ENCODE peak calls at places on chromosome 11, in six cellular contexts. Z is T follicular helper cell, C is spleen, T is ELF-1, N is kidney glomerular epithelial cell, A is OCI-M1. G is an unnamed sample.
A peak's percentile ranks its signal among the peaks of the same experiment; 100 is the strongest.

GRCh38 chr11:575324-575995 is 810 bp upstream of the PHRF1 start:
- DNase-seq in Z (no peak), C (peak; percentile 95), T (peak; percentile 74), N (no peak), A (peak; percentile 80), G (no peak)

GRCh38 chr11:62152245-62153086 is 28.7 kb downstream of the INCENP start:
- DNase-seq in Z (no peak), C (peak; percentile 50), T (no peak), N (no peak), A (no peak), G (no peak)

GRCh38 chr11:31236052-31236652 is 133.4 kb downstream of the DCDC1 start:
- DNase-seq in Z (no peak), C (no peak), T (no peak), N (no peak), A (peak; percentile 69), G (no peak)

GRCh38 chr11:117232911-117233409 is 489 bp downstream of the RNF214 start:
- DNase-seq in Z (no peak), C (peak; percentile 90), T (peak; percentile 31), N (no peak), A (peak; percentile 57), G (no peak)

GRCh38 chr11:69449320-69450063 is 32.0 kb upstream of the LINC01488 start:
- DNase-seq in Z (no peak), C (peak; percentile 88), T (peak; percentile 80), N (no peak), A (peak; percentile 98), G (no peak)

GRCh38 chr11:61955031-61955415 is 4.9 kb downstream of the BEST1 start:
- DNase-seq in Z (no peak), C (peak; percentile 91), T (peak; percentile 75), N (no peak), A (peak; percentile 70), G (no peak)

GRCh38 chr11:35500744-35501143 is 24.7 kb downstream of the PAMR1 start:
- DNase-seq in Z (no peak), C (no peak), T (no peak), N (no peak), A (no peak), G (no peak)

GRCh38 chr11:111765320-111765983 is 737 bp downstream of the PPP2R1B start:
- DNase-seq in Z (no peak), C (no peak), T (no peak), N (peak; percentile 32), A (peak; percentile 78), G (peak; percentile 7)

GRCh38 chr11:117809236-117810055 is 12.4 kb upstream of the DSCAML1 start:
- DNase-seq in Z (no peak), C (peak; percentile 83), T (peak; percentile 74), N (peak; percentile 58), A (no peak), G (no peak)

GRCh38 chr11:92738281-92738680 is 231.2 kb upstream of the MTNR1B start:
- DNase-seq in Z (no peak), C (no peak), T (no peak), N (no peak), A (no peak), G (no peak)

GRCh38 chr11:355581-356458 is 13.5 kb upstream of the B4GALNT4 start:
- DNase-seq in Z (peak; percentile 75), C (peak; percentile 98), T (peak; percentile 90), N (peak; percentile 77), A (peak; percentile 86), G (no peak)

GRCh38 chr11:121904148-121904547 is 211.9 kb downstream of the BLID start:
- DNase-seq in Z (no peak), C (no peak), T (no peak), N (no peak), A (no peak), G (no peak)

G was measured in iPS DF 6.9.